ENCODE peak calls at places on chromosomes 12 and 14, in four cellular contexts. N is K562, J is HepG2, B is HCT116. U is an unnamed sample.

GRCh38 chr12:5944688-5945070 is 380 bp downstream of the ANO2 start:
- DNase-seq in N (no peak), J (no peak), B (no peak), U (no peak)

GRCh38 chr14:68843471-68844209 is 50.8 kb upstream of the ZFP36L1 start:
- DNase-seq in N (peak; percentile 69), J (no peak), B (peak; percentile 58), U (peak; percentile 77)

GRCh38 chr12:51480978-51481377 is 56.3 kb downstream of the SLC4A8 start:
- DNase-seq in N (no peak), J (no peak), B (no peak), U (no peak)

GRCh38 chr12:64666054-64666914 is 56.0 kb downstream of the RASSF3 start:
- DNase-seq in N (no peak), J (peak; percentile 43), B (no peak), U (no peak)

GRCh38 chr14:53896773-53897172 is 59.9 kb downstream of the BMP4 start:
- DNase-seq in N (no peak), J (no peak), B (no peak), U (no peak)

GRCh38 chr14:57982802-57983201 is 116.9 kb upstream of the SLC35F4 start:
- DNase-seq in N (no peak), J (no peak), B (no peak), U (no peak)

GRCh38 chr14:92489394-92490238 is 24.0 kb upstream of the RIN3 start:
- DNase-seq in N (no peak), J (no peak), B (no peak), U (no peak)

GRCh38 chr14:88164906-88165534 is 158.0 kb downstream of the KCNK10 start:
- DNase-seq in N (no peak), J (no peak), B (no peak), U (no peak)

GRCh38 chr14:23094666-23095195 is at the start of gene ACIN1:
- DNase-seq in N (peak; percentile 91), J (peak; percentile 95), B (peak; percentile 74), U (peak; percentile 82)

GRCh38 chr12:84912191-84913142 is at the start of gene SLC6A15:
- DNase-seq in N (no peak), J (no peak), B (no peak), U (peak; percentile 91)

GRCh38 chr14:90276627-90277367 is 20.4 kb downstream of the PSMC1 start:
- DNase-seq in N (peak; percentile 16), J (no peak), B (no peak), U (no peak)

GRCh38 chr14:95444132-95445129 is 72.0 kb downstream of the SYNE3 start:
- DNase-seq in N (no peak), J (peak; percentile 81), B (no peak), U (no peak)

DNA sequence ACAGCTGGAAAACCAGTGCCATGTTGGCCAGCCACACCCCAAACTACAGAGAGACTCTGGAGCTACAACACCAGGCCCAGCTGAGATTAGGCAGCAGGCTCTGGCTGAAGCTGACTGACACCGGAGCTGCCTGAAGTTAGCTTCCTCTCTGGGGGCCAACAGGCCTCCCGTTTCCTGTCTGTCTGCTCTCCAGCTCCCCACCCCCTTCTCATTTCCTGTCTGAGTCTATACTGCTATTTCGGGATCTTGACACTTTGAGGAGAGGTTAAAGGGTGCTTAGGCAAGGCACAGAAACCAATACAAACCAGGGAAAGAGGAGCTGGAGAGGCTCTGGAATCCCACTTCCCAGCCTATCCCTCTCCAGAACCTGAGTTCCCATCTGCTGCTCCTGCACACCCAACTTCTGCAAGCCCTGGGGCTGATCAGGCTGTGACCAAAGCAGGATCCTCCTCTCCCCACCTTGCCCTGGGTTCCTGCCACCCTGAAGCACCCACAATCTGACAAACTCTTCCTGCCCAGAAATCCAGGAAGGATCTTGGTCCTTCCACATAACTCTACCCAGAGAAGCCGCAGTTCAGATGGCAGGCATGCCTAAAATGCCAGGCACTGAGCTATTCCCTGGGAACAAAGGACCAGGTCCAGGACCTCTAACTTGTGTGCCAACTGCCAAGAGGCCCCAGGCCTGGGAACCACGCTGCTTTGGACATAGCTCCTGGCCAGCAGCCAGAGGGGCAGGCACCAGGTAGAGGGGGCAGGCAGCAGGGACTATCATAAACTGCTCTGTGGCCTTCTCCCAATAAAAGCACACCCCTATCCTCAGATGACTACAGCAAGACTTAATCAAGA is 39.9 kb downstream of the PRPF40B start:
- DNase-seq in N (peak; percentile 56), J (peak; percentile 14), B (no peak), U (peak; percentile 50)
- TF ChIP-seq ELF1 in N (peak; percentile 44), J (peak; percentile 18), B (no peak), U (peak; percentile 39)

GRCh38 chr12:11881835-11882234 is 188.9 kb upstream of the BCL2L14 start:
- DNase-seq in N (no peak), J (peak; percentile 64), B (no peak), U (no peak)
- TF ChIP-seq ELF1 in N (no peak), J (no peak), B (no peak), U (no peak)

GRCh38 chr14:72471346-72471745 is 422.6 kb downstream of the DPF3 start:
- DNase-seq in N (no peak), J (no peak), B (no peak), U (no peak)
- TF ChIP-seq ELF1 in N (no peak), J (no peak), B (no peak), U (no peak)

GRCh38 chr12:27575099-27575779 is 51.2 kb downstream of the PPFIBP1 start:
- DNase-seq in N (no peak), J (no peak), B (no peak), U (no peak)
- TF ChIP-seq ELF1 in N (no peak), J (no peak), B (no peak), U (no peak)

GRCh38 chr12:32641287-32641901 is 37.7 kb upstream of the DNM1L start:
- DNase-seq in N (no peak), J (no peak), B (no peak), U (no peak)

GRCh38 chr12:32647275-32647674 is 31.8 kb upstream of the DNM1L start:
- DNase-seq in N (no peak), J (no peak), B (no peak), U (no peak)

DNA sequence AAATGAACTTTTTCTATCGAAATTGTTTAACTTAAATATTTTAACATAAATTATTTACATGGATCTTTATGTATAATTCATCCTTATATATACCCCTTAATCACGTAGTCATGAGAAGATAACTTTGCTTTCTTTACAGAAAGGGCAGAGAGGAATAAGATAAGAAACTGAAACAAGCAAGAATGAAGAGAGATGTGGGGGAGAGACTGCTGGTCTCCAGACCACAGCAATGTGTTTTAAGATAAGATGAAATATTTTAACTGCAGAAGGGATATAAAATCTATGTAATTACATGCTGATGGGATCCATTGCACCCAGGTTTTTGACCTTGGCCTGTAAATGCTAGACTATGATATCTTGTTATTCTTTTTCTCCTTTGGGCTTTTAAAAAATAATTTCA is 34.6 kb upstream of the DNM1L start:
- DNase-seq in N (peak; percentile 34), J (no peak), B (no peak), U (no peak)
- TF ChIP-seq ELF1 in N (no peak), J (no peak), B (no peak), U (no peak)

U was measured in SK-N-SH.